ENCODE peak calls at places on chromosomes 4 and X, in seven cellular contexts. One of them, this sample, is unnamed.

GRCh38 chrX:101452051-101452450 is 33.2 kb upstream of the ARMCX4 start:
- DNase-seq in upper lobe of left lung: no peak
- DNase-seq in NCI-H1105: no peak
- DNase-seq in anterior cingulate cortex: no peak
- DNase-seq in lower lobe of right lung: no peak
- DNase-seq in activated CD8-positive, alpha-beta memory T cell treated with anti-CD3 and anti-CD28 coated beads, Interleukin-2, amount 10 ng/mL, durations not matched to agents 7 days and 5 days: no peak
- DNase-seq in stimulated activated CD4-positive, alpha-beta T cell treated with anti-CD3 and anti-CD28 coated beads, Interleukin-2, amount 100 ng/mL, for 24 hours: no peak
- DNase-seq in this sample: no peak

GRCh38 chr4:13654158-13654797 is 26.8 kb upstream of the BOD1L1 start:
- DNase-seq in lower lobe of right lung: peak
- DNase-seq in upper lobe of left lung: peak
- DNase-seq in NCI-H1105: peak
- DNase-seq in anterior cingulate cortex: peak
- DNase-seq in activated CD8-positive, alpha-beta memory T cell treated with anti-CD3 and anti-CD28 coated beads, Interleukin-2, amount 10 ng/mL, durations not matched to agents 7 days and 5 days: peak
- DNase-seq in stimulated activated CD4-positive, alpha-beta T cell treated with anti-CD3 and anti-CD28 coated beads, Interleukin-2, amount 100 ng/mL, for 24 hours: peak
- DNase-seq in this sample: peak

GRCh38 chr4:103422467-103423219 is 224.5 kb upstream of the CENPE start:
- DNase-seq in upper lobe of left lung: no peak
- DNase-seq in lower lobe of right lung: no peak
- DNase-seq in stimulated activated CD4-positive, alpha-beta T cell treated with anti-CD3 and anti-CD28 coated beads, Interleukin-2, amount 100 ng/mL, for 24 hours: no peak
- DNase-seq in NCI-H1105: no peak
- DNase-seq in anterior cingulate cortex: no peak
- DNase-seq in activated CD8-positive, alpha-beta memory T cell treated with anti-CD3 and anti-CD28 coated beads, Interleukin-2, amount 10 ng/mL, durations not matched to agents 7 days and 5 days: no peak
- DNase-seq in this sample: no peak

GRCh38 chrX:32877592-32877991 is 333.8 kb downstream of the DMD start:
- DNase-seq in stimulated activated CD4-positive, alpha-beta T cell treated with anti-CD3 and anti-CD28 coated beads, Interleukin-2, amount 100 ng/mL, for 24 hours: no peak
- DNase-seq in anterior cingulate cortex: no peak
- DNase-seq in NCI-H1105: no peak
- DNase-seq in upper lobe of left lung: no peak
- DNase-seq in lower lobe of right lung: no peak
- DNase-seq in activated CD8-positive, alpha-beta memory T cell treated with anti-CD3 and anti-CD28 coated beads, Interleukin-2, amount 10 ng/mL, durations not matched to agents 7 days and 5 days: no peak
- DNase-seq in this sample: no peak

GRCh38 chrX:63585936-63586335 is 199.1 kb downstream of the ARHGEF9 start:
- DNase-seq in activated CD8-positive, alpha-beta memory T cell treated with anti-CD3 and anti-CD28 coated beads, Interleukin-2, amount 10 ng/mL, durations not matched to agents 7 days and 5 days: no peak
- DNase-seq in NCI-H1105: no peak
- DNase-seq in anterior cingulate cortex: no peak
- DNase-seq in lower lobe of right lung: no peak
- DNase-seq in stimulated activated CD4-positive, alpha-beta T cell treated with anti-CD3 and anti-CD28 coated beads, Interleukin-2, amount 100 ng/mL, for 24 hours: no peak
- DNase-seq in upper lobe of left lung: no peak
- DNase-seq in this sample: no peak

GRCh38 chrX:100316987-100317386 is 93.1 kb downstream of the PCDH19 start:
- DNase-seq in lower lobe of right lung: peak
- DNase-seq in activated CD8-positive, alpha-beta memory T cell treated with anti-CD3 and anti-CD28 coated beads, Interleukin-2, amount 10 ng/mL, durations not matched to agents 7 days and 5 days: no peak
- DNase-seq in NCI-H1105: peak
- DNase-seq in anterior cingulate cortex: no peak
- DNase-seq in stimulated activated CD4-positive, alpha-beta T cell treated with anti-CD3 and anti-CD28 coated beads, Interleukin-2, amount 100 ng/mL, for 24 hours: no peak
- DNase-seq in upper lobe of left lung: no peak
- DNase-seq in this sample: peak

GRCh38 chr4:141248029-141248428 is 27.3 kb downstream of the ZNF330 start:
- DNase-seq in stimulated activated CD4-positive, alpha-beta T cell treated with anti-CD3 and anti-CD28 coated beads, Interleukin-2, amount 100 ng/mL, for 24 hours: no peak
- DNase-seq in lower lobe of right lung: peak
- DNase-seq in anterior cingulate cortex: no peak
- DNase-seq in upper lobe of left lung: no peak
- DNase-seq in NCI-H1105: no peak
- DNase-seq in activated CD8-positive, alpha-beta memory T cell treated with anti-CD3 and anti-CD28 coated beads, Interleukin-2, amount 10 ng/mL, durations not matched to agents 7 days and 5 days: no peak
- DNase-seq in this sample: no peak

GRCh38 chrX:101057095-101057714 is 5.3 kb upstream of the TRMT2B start:
- DNase-seq in stimulated activated CD4-positive, alpha-beta T cell treated with anti-CD3 and anti-CD28 coated beads, Interleukin-2, amount 100 ng/mL, for 24 hours: no peak
- DNase-seq in lower lobe of right lung: no peak
- DNase-seq in anterior cingulate cortex: no peak
- DNase-seq in upper lobe of left lung: no peak
- DNase-seq in activated CD8-positive, alpha-beta memory T cell treated with anti-CD3 and anti-CD28 coated beads, Interleukin-2, amount 10 ng/mL, durations not matched to agents 7 days and 5 days: no peak
- DNase-seq in NCI-H1105: no peak
- DNase-seq in this sample: no peak

GRCh38 chr4:47716017-47716416 is 121.8 kb downstream of the CORIN start:
- DNase-seq in lower lobe of right lung: no peak
- DNase-seq in upper lobe of left lung: no peak
- DNase-seq in anterior cingulate cortex: no peak
- DNase-seq in activated CD8-positive, alpha-beta memory T cell treated with anti-CD3 and anti-CD28 coated beads, Interleukin-2, amount 10 ng/mL, durations not matched to agents 7 days and 5 days: no peak
- DNase-seq in NCI-H1105: no peak
- DNase-seq in stimulated activated CD4-positive, alpha-beta T cell treated with anti-CD3 and anti-CD28 coated beads, Interleukin-2, amount 100 ng/mL, for 24 hours: no peak
- DNase-seq in this sample: no peak

This sample was measured in heart left ventricle.